ENCODE peak calls at places on chromosomes 7 and 10, in nine cellular contexts. O, E, X, L, N, J, M, B and S are unnamed samples.

GRCh38 chr10:61942997-61943457 is 41.5 kb downstream of the ARID5B start:
- DNase-seq in O (no peak), E (no peak), X (no peak), L (no peak), N (no peak), J (no peak), M (no peak), B (no peak), S (no peak)

GRCh38 chr7:155058861-155059355 is 11.2 kb upstream of the HTR5A start:
- DNase-seq in O (no peak), E (no peak), X (no peak), L (no peak), N (no peak), J (no peak), M (no peak), B (no peak), S (no peak)

GRCh38 chr10:60444494-60445064 is 54.9 kb upstream of the ANK3 start:
- DNase-seq in O (no peak), E (peak), X (no peak), L (no peak), N (no peak), J (peak), M (no peak), B (no peak), S (no peak)

GRCh38 chr10:1170867-1171180 is 114.6 kb downstream of the WDR37 start:
- DNase-seq in O (no peak), E (no peak), X (no peak), L (no peak), N (no peak), J (no peak), M (no peak), B (no peak), S (no peak)

GRCh38 chr7:120060283-120060682 is 212.7 kb upstream of the KCND2 start:
- DNase-seq in O (no peak), E (no peak), X (no peak), L (no peak), N (no peak), J (no peak), M (no peak), B (no peak), S (no peak)

GRCh38 chr7:135748770-135749169 is at the start of gene FAM180A:
- DNase-seq in O (no peak), E (no peak), X (no peak), L (no peak), N (peak), J (no peak), M (no peak), B (no peak), S (no peak)

GRCh38 chr7:101743241-101743994 is 74.0 kb upstream of the CUX1 start:
- DNase-seq in O (no peak), E (no peak), X (peak), L (no peak), N (peak), J (peak), M (no peak), B (peak), S (peak)

GRCh38 chr10:124010024-124010423 is 83.4 kb downstream of the CHST15 start:
- DNase-seq in O (no peak), E (no peak), X (no peak), L (no peak), N (no peak), J (no peak), M (no peak), B (no peak), S (no peak)

GRCh38 chr10:12780634-12781601 is 220.6 kb downstream of the CCDC3 start:
- DNase-seq in O (no peak), E (no peak), X (no peak), L (no peak), N (peak), J (no peak), M (no peak), B (no peak), S (no peak)

GRCh38 chr10:63710703-63711102 is 189.5 kb downstream of the REEP3 start:
- DNase-seq in O (no peak), E (no peak), X (no peak), L (no peak), N (no peak), J (no peak), M (no peak), B (no peak), S (no peak)

GRCh38 chr7:20219446-20220292 is 2.5 kb upstream of the MACC1 start:
- DNase-seq in O (no peak), E (no peak), X (no peak), L (peak), N (peak), J (no peak), M (peak), B (peak), S (no peak)

GRCh38 chr10:98253499-98253898 is 14.5 kb downstream of the LOXL4 start:
- DNase-seq in O (no peak), E (no peak), X (no peak), L (no peak), N (no peak), J (no peak), M (no peak), B (no peak), S (no peak)

GRCh38 chr7:34260282-34260681 is 354.9 kb downstream of the BMPER start:
- DNase-seq in O (peak), E (peak), X (no peak), L (no peak), N (peak), J (no peak), M (no peak), B (no peak), S (no peak)

GRCh38 chr7:150631866-150632864 is at the start of gene GIMAP6:
- DNase-seq in O (no peak), E (no peak), X (peak), L (no peak), N (peak), J (no peak), M (no peak), B (no peak), S (no peak)

GRCh38 chr10:80515941-80516340 is 21.8 kb upstream of the SH2D4B start:
- DNase-seq in O (no peak), E (no peak), X (no peak), L (no peak), N (no peak), J (no peak), M (no peak), B (no peak), S (no peak)